ENCODE peak calls at places on chromosomes 4 and X, in five cellular contexts. One of them, this sample, is unnamed.

GRCh38 chrX:45400380-45400779 is 199.7 kb upstream of the DIPK2B start:
- DNase-seq in esophagus squamous epithelium: no peak
- DNase-seq in stomach: no peak
- DNase-seq in brain microvascular endothelial cell: peak; percentile 7
- DNase-seq in GM23338: peak; percentile 44
- DNase-seq in this sample: no peak

GRCh38 chrX:23901805-23902204 is 5.9 kb downstream of the APOO start:
- DNase-seq in esophagus squamous epithelium: peak; percentile 6
- DNase-seq in stomach: peak; percentile 39
- DNase-seq in brain microvascular endothelial cell: peak; percentile 58
- DNase-seq in GM23338: peak; percentile 63
- DNase-seq in this sample: peak; percentile 81

GRCh38 chrX:41334866-41335589 is 1.1 kb downstream of the DDX3X start:
- DNase-seq in esophagus squamous epithelium: no peak
- DNase-seq in stomach: peak; percentile 69
- DNase-seq in brain microvascular endothelial cell: peak; percentile 29
- DNase-seq in GM23338: peak; percentile 43
- DNase-seq in this sample: peak; percentile 41

GRCh38 chrX:138917781-138918180 is 206.3 kb upstream of the FGF13 start:
- DNase-seq in esophagus squamous epithelium: no peak
- DNase-seq in stomach: no peak
- DNase-seq in brain microvascular endothelial cell: no peak
- DNase-seq in GM23338: no peak
- DNase-seq in this sample: no peak

GRCh38 chr4:77852892-77853495 is 9.6 kb upstream of the MRPL1 start:
- DNase-seq in esophagus squamous epithelium: no peak
- DNase-seq in stomach: no peak
- DNase-seq in brain microvascular endothelial cell: no peak
- DNase-seq in GM23338: no peak
- DNase-seq in this sample: peak; percentile 57

GRCh38 chr4:88457307-88458090 is 580 bp downstream of the HERC5 start:
- DNase-seq in esophagus squamous epithelium: no peak
- DNase-seq in stomach: peak; percentile 54
- DNase-seq in brain microvascular endothelial cell: no peak
- DNase-seq in GM23338: peak; percentile 77
- DNase-seq in this sample: peak; percentile 38

GRCh38 chr4:78864405-78865024 is 74.7 kb downstream of the PAQR3 start:
- DNase-seq in esophagus squamous epithelium: no peak
- DNase-seq in stomach: no peak
- DNase-seq in brain microvascular endothelial cell: peak; percentile 71
- DNase-seq in GM23338: peak; percentile 72
- DNase-seq in this sample: peak; percentile 83

GRCh38 chr4:152197211-152197610 is 338.7 kb downstream of the FBXW7 start:
- DNase-seq in esophagus squamous epithelium: no peak
- DNase-seq in stomach: no peak
- DNase-seq in brain microvascular endothelial cell: no peak
- DNase-seq in GM23338: no peak
- DNase-seq in this sample: no peak

GRCh38 chr4:77035153-77035552 is 40.6 kb downstream of the CCNI start:
- DNase-seq in esophagus squamous epithelium: no peak
- DNase-seq in stomach: no peak
- DNase-seq in brain microvascular endothelial cell: no peak
- DNase-seq in GM23338: no peak
- DNase-seq in this sample: no peak

GRCh38 chr4:4227510-4228355 is 1.0 kb upstream of the OTOP1 start:
- DNase-seq in esophagus squamous epithelium: no peak
- DNase-seq in stomach: no peak
- DNase-seq in brain microvascular endothelial cell: no peak
- DNase-seq in GM23338: peak; percentile 35
- DNase-seq in this sample: no peak
- H3K4me3 ChIP-seq in esophagus squamous epithelium: no peak overlapping the region
- H3K4me3 ChIP-seq in stomach: no peak overlapping the region
- H3K4me3 ChIP-seq in brain microvascular endothelial cell: no peak overlapping the region
- H3K4me3 ChIP-seq in GM23338: peak overlapping the region; percentile 49
- H3K4me3 ChIP-seq in this sample: no peak overlapping the region

GRCh38 chr4:145984563-145984962 is 45.9 kb upstream of the ZNF827 start:
- DNase-seq in esophagus squamous epithelium: no peak
- DNase-seq in stomach: no peak
- DNase-seq in brain microvascular endothelial cell: no peak
- DNase-seq in GM23338: peak; percentile 13
- DNase-seq in this sample: peak; percentile 15

GRCh38 chr4:145988628-145989027 is 50.0 kb upstream of the ZNF827 start:
- DNase-seq in esophagus squamous epithelium: no peak
- DNase-seq in stomach: no peak
- DNase-seq in brain microvascular endothelial cell: no peak
- DNase-seq in GM23338: no peak
- DNase-seq in this sample: no peak

GRCh38 chr4:145979160-145979559 is 40.5 kb upstream of the ZNF827 start:
- DNase-seq in esophagus squamous epithelium: no peak
- DNase-seq in stomach: no peak
- DNase-seq in brain microvascular endothelial cell: no peak
- DNase-seq in GM23338: no peak
- DNase-seq in this sample: no peak

DNA sequence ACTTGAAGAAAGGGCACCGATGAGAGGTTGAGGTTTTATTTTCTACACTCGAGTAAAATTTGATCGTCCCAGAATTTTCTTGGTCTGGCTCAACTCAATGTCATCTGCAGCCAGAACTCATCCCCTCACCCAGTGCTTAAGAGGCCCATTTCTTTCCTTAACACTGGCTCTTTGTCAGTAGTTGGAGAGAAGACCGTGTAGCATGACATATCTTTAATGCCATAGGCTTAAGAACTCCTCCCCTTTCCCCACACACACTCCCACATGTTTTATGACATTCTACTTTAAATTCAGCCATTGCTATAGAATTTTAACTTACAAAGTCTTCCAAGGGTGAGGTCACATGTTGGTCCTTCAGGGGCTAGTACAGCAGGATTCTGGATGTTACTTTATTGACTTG is 44.2 kb upstream of the ZNF827 start:
- DNase-seq in esophagus squamous epithelium: no peak
- DNase-seq in stomach: no peak
- DNase-seq in brain microvascular endothelial cell: no peak
- DNase-seq in GM23338: no peak
- DNase-seq in this sample: no peak
- H3K27ac ChIP-seq in esophagus squamous epithelium: no peak overlapping the region
- H3K27ac ChIP-seq in stomach: no peak overlapping the region
- H3K27ac ChIP-seq in brain microvascular endothelial cell: no peak overlapping the region
- H3K27ac ChIP-seq in GM23338: no peak overlapping the region
- H3K27ac ChIP-seq in this sample: no peak overlapping the region

DNA sequence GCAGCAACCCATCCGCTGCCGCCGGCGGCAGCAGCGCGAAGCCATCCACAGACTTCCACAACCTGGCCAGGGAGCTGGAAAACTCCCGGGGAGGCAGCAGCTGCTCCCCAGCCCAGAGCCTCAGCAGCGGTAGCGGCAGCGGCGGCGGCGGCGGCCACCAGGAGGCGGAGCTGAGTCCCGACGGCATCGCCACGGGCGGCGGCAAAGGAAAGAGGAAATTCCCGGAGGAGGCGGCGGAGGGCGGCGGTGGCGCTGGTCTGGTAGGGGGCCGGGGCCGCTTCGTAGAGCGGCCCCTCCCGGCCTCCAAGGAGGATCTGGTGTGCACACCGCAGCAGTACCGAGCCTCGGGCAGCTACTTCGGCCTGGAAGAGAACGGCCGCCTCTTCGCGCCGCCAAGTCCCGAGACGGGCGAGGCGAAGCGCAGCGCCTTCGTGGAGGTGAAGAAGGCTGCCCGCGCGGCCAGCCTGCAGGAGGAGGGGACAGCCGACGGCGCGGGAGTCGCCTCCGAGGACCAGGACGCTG is 4.9 kb downstream of the PRDM8 start:
- DNase-seq in esophagus squamous epithelium: peak; percentile 17
- DNase-seq in stomach: peak; percentile 87
- DNase-seq in brain microvascular endothelial cell: peak; percentile 55
- DNase-seq in GM23338: peak; percentile 81
- DNase-seq in this sample: peak; percentile 63
- H3K4me3 ChIP-seq in esophagus squamous epithelium: peak overlapping the region; percentile 70
- H3K4me3 ChIP-seq in stomach: peak overlapping the region; percentile 70
- H3K4me3 ChIP-seq in brain microvascular endothelial cell: peak overlapping the region; percentile 57
- H3K4me3 ChIP-seq in GM23338: peak overlapping the region; percentile 55
- H3K4me3 ChIP-seq in this sample: peak overlapping the region; percentile 37

GRCh38 chrX:154354013-154354412 is 20.4 kb downstream of the FLNA start:
- DNase-seq in esophagus squamous epithelium: no peak
- DNase-seq in stomach: no peak
- DNase-seq in brain microvascular endothelial cell: no peak
- DNase-seq in GM23338: no peak
- DNase-seq in this sample: no peak

GRCh38 chrX:154356596-154356995 is 17.8 kb downstream of the FLNA start:
- DNase-seq in esophagus squamous epithelium: no peak
- DNase-seq in stomach: no peak
- DNase-seq in brain microvascular endothelial cell: no peak
- DNase-seq in GM23338: no peak
- DNase-seq in this sample: no peak

GRCh38 chrX:154354516-154354915 is 19.9 kb downstream of the FLNA start:
- DNase-seq in esophagus squamous epithelium: no peak
- DNase-seq in stomach: no peak
- DNase-seq in brain microvascular endothelial cell: no peak
- DNase-seq in GM23338: no peak
- DNase-seq in this sample: no peak

GRCh38 chrX:154355776-154356140 is 18.7 kb downstream of the FLNA start:
- DNase-seq in esophagus squamous epithelium: no peak
- DNase-seq in stomach: no peak
- DNase-seq in brain microvascular endothelial cell: no peak
- DNase-seq in GM23338: no peak
- DNase-seq in this sample: no peak

GRCh38 chrX:154355094-154355775 is 19.2 kb downstream of the FLNA start:
- DNase-seq in esophagus squamous epithelium: no peak
- DNase-seq in stomach: no peak
- DNase-seq in brain microvascular endothelial cell: no peak
- DNase-seq in GM23338: no peak
- DNase-seq in this sample: no peak
- H3K27ac ChIP-seq in esophagus squamous epithelium: no peak overlapping the region
- H3K27ac ChIP-seq in stomach: no peak overlapping the region
- H3K27ac ChIP-seq in brain microvascular endothelial cell: no peak overlapping the region
- H3K27ac ChIP-seq in GM23338: no peak overlapping the region
- H3K27ac ChIP-seq in this sample: no peak overlapping the region

GRCh38 chr4:20251061-20251795 is 477 bp upstream of the SLIT2 start:
- DNase-seq in esophagus squamous epithelium: no peak
- DNase-seq in stomach: no peak
- DNase-seq in brain microvascular endothelial cell: no peak
- DNase-seq in GM23338: no peak
- DNase-seq in this sample: no peak

GRCh38 chr4:20251796-20252655 is at the start of gene SLIT2:
- DNase-seq in esophagus squamous epithelium: no peak
- DNase-seq in stomach: peak; percentile 81
- DNase-seq in brain microvascular endothelial cell: peak; percentile 78
- DNase-seq in GM23338: peak; percentile 85
- DNase-seq in this sample: peak; percentile 73

GRCh38 chr4:20253799-20254409 is 2.2 kb downstream of the SLIT2 start:
- DNase-seq in esophagus squamous epithelium: no peak
- DNase-seq in stomach: no peak
- DNase-seq in brain microvascular endothelial cell: no peak
- DNase-seq in GM23338: peak; percentile 36
- DNase-seq in this sample: no peak

GRCh38 chr4:20253272-20253798 is 1.6 kb downstream of the SLIT2 start:
- DNase-seq in esophagus squamous epithelium: no peak
- DNase-seq in stomach: no peak
- DNase-seq in brain microvascular endothelial cell: no peak
- DNase-seq in GM23338: peak; percentile 21
- DNase-seq in this sample: no peak

DNA sequence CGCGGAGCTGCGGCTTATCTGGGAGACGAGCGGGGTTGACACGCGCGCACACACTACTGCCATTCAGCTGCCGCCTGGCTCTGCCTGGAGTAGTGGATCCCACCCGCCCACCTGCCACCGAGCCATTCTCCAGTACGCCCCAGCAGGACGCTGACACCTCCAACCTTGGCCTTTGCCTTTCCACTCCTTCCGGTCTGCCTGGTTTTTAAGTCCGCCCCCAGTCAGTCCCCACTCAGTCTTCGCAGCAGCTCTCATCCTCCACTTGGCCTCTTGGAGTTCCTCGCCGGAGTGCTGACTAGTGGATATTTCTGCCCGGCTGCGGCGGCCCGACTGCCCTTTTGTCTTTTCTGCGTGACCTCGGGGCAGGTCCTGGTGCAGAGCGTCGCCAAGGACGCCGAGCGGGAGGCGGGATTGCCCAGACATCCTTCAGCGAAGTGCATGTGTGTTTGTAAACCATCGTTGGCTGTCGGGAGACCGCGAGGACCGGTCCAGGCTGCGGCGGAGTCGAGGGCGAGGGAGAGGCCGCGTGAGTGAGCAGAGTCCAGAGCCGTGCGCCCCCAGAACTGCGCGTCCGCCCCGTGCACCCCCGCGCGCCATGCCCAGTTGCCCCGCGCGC is 1.1 kb downstream of the SLIT2 start:
- DNase-seq in esophagus squamous epithelium: no peak
- DNase-seq in stomach: no peak
- DNase-seq in brain microvascular endothelial cell: no peak
- DNase-seq in GM23338: peak; percentile 53
- DNase-seq in this sample: no peak
- H3K4me3 ChIP-seq in esophagus squamous epithelium: peak overlapping the region; percentile 75
- H3K4me3 ChIP-seq in stomach: peak overlapping the region; percentile 53
- H3K4me3 ChIP-seq in brain microvascular endothelial cell: peak overlapping the region; percentile 73
- H3K4me3 ChIP-seq in GM23338: peak overlapping the region; percentile 66
- H3K4me3 ChIP-seq in this sample: peak overlapping the region; percentile 56